ENCODE peak calls at places on chromosomes 3 and 15, in six cellular contexts. X is HepG2, M is PC-9, N is astrocyte, V is esophagus muscularis mucosa, P is breast epithelium. I is an unnamed sample. For H3K36me3, the result is how much of the 10 kb centered on the place peaks cover.

GRCh38 chr3:123476967-123477750 is 28.3 kb upstream of the ADCY5 start:
- DNase-seq in X (no peak), M (no peak), N (no peak), V (no peak), P (no peak), I (no peak)

GRCh38 chr15:95684693-95685115 is 645.8 kb upstream of the NR2F2 start:
- DNase-seq in X (no peak), M (peak), N (peak), V (no peak), P (no peak), I (no peak)

GRCh38 chr15:73922186-73923151 is 3.8 kb upstream of the LOXL1 start:
- DNase-seq in X (no peak), M (no peak), N (peak), V (no peak), P (no peak), I (peak)

GRCh38 chr15:92648190-92648875 is 7.2 kb downstream of the FAM174B start:
- DNase-seq in X (no peak), M (no peak), N (no peak), V (no peak), P (no peak), I (no peak)

GRCh38 chr3:195082811-195083210 is 188.1 kb downstream of the XXYLT1 start:
- DNase-seq in X (no peak), M (no peak), N (no peak), V (no peak), P (no peak), I (no peak)

GRCh38 chr3:149618151-149619123 is 39.4 kb downstream of the WWTR1 start:
- DNase-seq in X (no peak), M (no peak), N (peak), V (no peak), P (no peak), I (peak)

GRCh38 chr3:38548154-38548931 is 52.2 kb downstream of the EXOG start:
- DNase-seq in X (no peak), M (peak), N (peak), V (no peak), P (no peak), I (no peak)

GRCh38 chr15:71296032-71296686 is 180.9 kb downstream of the THSD4 start:
- DNase-seq in X (no peak), M (peak), N (peak), V (no peak), P (peak), I (no peak)

GRCh38 chr3:195767792-195768191 is 43.9 kb downstream of the MUC4 start:
- DNase-seq in X (no peak), M (no peak), N (no peak), V (no peak), P (no peak), I (no peak)

GRCh38 chr3:70822777-70823176 is 510.3 kb upstream of the MDFIC2 start:
- DNase-seq in X (no peak), M (no peak), N (no peak), V (no peak), P (no peak), I (no peak)

GRCh38 chr15:88932271-88932874 is 19.2 kb upstream of the MFGE8 start:
- DNase-seq in X (peak), M (no peak), N (peak), V (no peak), P (no peak), I (no peak)

GRCh38 chr3:155363690-155364070 is 70.2 kb upstream of the STRIT1 start:
- DNase-seq in X (no peak), M (no peak), N (peak), V (no peak), P (no peak), I (no peak)

GRCh38 chr15:101483476-101483875 is 6.0 kb downstream of the PCSK6 start:
- DNase-seq in X (no peak), M (peak), N (no peak), V (no peak), P (no peak), I (no peak)

GRCh38 chr15:77409259-77410156 is 10.4 kb downstream of the PEAK1 start:
- DNase-seq in X (no peak), M (no peak), N (no peak), V (no peak), P (no peak), I (no peak)

GRCh38 chr3:120300971-120301370 is 15.9 kb upstream of the GPR156 start:
- DNase-seq in X (peak), M (no peak), N (no peak), V (no peak), P (no peak), I (no peak)

GRCh38 chr3:127216415-127217261 is 23.7 kb downstream of the PRR23E start:
- DNase-seq in X (no peak), M (no peak), N (no peak), V (no peak), P (no peak), I (no peak)

GRCh38 chr3:195849322-195850074 is 37.8 kb upstream of the MUC4 start:
- DNase-seq in X (peak), M (no peak), N (no peak), V (no peak), P (no peak), I (no peak)

GRCh38 chr3:64311424-64311920 is 86.2 kb upstream of the PRICKLE2 start:
- DNase-seq in X (no peak), M (no peak), N (no peak), V (peak), P (no peak), I (no peak)

GRCh38 chr15:79310985-79311900 is at the start of gene TMED3:
- DNase-seq in X (peak), M (peak), N (peak), V (peak), P (peak), I (no peak)

GRCh38 chr3:49673715-49674490 is at the start of gene APEH:
- DNase-seq in X (peak), M (peak), N (peak), V (peak), P (peak), I (peak)

GRCh38 chr3:174100744-174101143 is 703.2 kb downstream of the NLGN1 start:
- DNase-seq in X (no peak), M (no peak), N (no peak), V (no peak), P (no peak), I (no peak)

GRCh38 chr3:193598202-193598601 is 5.2 kb downstream of the OPA1 start:
- DNase-seq in X (no peak), M (no peak), N (no peak), V (no peak), P (no peak), I (no peak)

GRCh38 chr15:64093627-64094417 is at the start of gene CIAO2A:
- DNase-seq in X (peak), M (peak), N (peak), V (peak), P (peak), I (peak)

GRCh38 chr3:175416600-175416999 is 557.5 kb downstream of the NAALADL2 start:
- DNase-seq in X (no peak), M (no peak), N (no peak), V (no peak), P (no peak), I (no peak)

GRCh38 chr3:193830791-193831191 is 237.8 kb downstream of the OPA1 start:
- DNase-seq in X (no peak), M (peak), N (peak), V (no peak), P (peak), I (no peak)

GRCh38 chr3:37564518-37564917 is 297.2 kb upstream of the CTDSPL start:
- DNase-seq in X (no peak), M (no peak), N (no peak), V (no peak), P (no peak), I (no peak)

GRCh38 chr3:195196266-195196665 is 74.7 kb downstream of the XXYLT1 start:
- DNase-seq in X (no peak), M (no peak), N (no peak), V (no peak), P (no peak), I (no peak)

GRCh38 chr3:160588023-160588422 is 22.7 kb upstream of the KPNA4 start:
- DNase-seq in X (no peak), M (no peak), N (no peak), V (no peak), P (no peak), I (no peak)

GRCh38 chr3:122318620-122319019 is 6.4 kb upstream of the CSTA start:
- DNase-seq in X (no peak), M (peak), N (peak), V (no peak), P (peak), I (no peak)

GRCh38 chr3:85801955-85802354 is 843.2 kb downstream of the CADM2 start:
- DNase-seq in X (peak), M (no peak), N (no peak), V (no peak), P (no peak), I (no peak)
- TF ChIP-seq CTCF in X (peak), M (peak), N (peak), V (no peak), P (no peak), I (no peak)

GRCh38 chr3:4119119-4119518 is 184.1 kb upstream of the SETMAR start:
- DNase-seq in X (no peak), M (no peak), N (no peak), V (no peak), P (no peak), I (no peak)

DNA sequence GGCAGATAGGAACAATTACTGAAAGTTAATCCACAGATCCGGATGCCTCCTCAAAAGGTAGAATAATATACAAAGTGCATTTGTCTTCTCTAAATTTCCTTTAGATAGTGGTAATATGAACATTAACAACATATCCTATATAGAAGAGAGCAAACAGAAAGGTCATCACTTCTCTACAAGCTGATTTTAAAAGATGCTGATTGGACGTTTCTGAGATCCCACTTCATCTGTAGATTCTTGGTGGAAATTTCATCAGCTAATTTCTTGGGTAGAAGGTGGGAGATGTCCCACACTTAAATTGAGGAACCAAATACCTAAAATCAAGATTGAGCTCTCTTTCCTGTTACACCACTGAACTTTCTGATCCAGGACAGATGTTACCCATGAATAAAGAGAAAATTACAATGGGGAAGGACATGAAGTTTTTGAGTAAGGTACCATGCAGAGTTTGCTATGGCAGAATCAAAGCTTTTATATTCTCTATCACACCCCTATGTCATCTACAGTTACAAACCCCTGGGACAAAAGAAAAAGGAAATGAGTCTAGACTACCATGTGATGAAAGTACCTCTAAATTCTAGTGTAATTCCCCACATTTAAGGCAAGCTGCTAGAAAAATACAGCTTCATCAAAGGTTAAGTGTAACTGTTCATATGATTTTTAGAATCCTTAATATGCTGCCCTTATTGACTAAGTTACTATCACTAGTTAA is 189.2 kb upstream of the SETMAR start:
- DNase-seq in X (no peak), M (no peak), N (no peak), V (no peak), P (no peak), I (no peak)
- H3K36me3 ChIP-seq in X (under half), M (under half), N (under half), V (under half), P (under half), I (under half)

DNA sequence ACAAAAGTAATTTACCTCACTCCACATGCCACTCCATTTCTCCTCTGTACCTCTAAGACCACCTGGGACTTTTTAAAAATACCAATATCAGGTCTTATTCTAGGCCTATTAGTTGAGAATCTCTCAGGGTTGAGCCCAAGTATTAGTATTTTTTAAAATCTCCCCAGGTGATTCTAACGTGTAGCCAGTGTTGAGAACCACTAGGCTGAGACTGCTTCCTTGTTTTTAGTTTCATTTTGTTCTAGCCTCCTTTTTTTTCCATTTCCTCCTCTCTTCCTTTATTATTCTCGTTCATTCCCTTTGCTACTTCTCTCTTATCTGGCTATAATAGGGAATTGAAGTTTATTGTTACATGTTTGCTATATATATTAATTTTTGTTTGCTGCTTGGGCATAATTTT is 217.9 kb upstream of the CD96 start:
- DNase-seq in X (no peak), M (no peak), N (no peak), V (no peak), P (no peak), I (no peak)
- H3K4me3 ChIP-seq in X (no peak), M (no peak), N (no peak), V (no peak), P (no peak), I (no peak)

GRCh38 chr3:3633761-3634160 is 165.5 kb upstream of the LRRN1 start:
- DNase-seq in X (no peak), M (no peak), N (peak), V (no peak), P (no peak), I (no peak)
- TF ChIP-seq CTCF in X (no peak), M (no peak), N (no peak), V (no peak), P (no peak), I (no peak)